ENCODE peak calls at places on chromosomes 5 and 9, in nine cellular contexts. P, T, U, G, M, X, W, I and Z are unnamed samples.

GRCh38 chr9:131668439-131669233 is 71.2 kb downstream of the RAPGEF1 start:
- DNase-seq in X (peak; percentile 63), G (no peak), I (no peak), W (peak; percentile 72), T (no peak), U (peak; percentile 64), P (no peak), M (no peak), Z (peak; percentile 52)

GRCh38 chr9:92963831-92964606 is 16.7 kb downstream of the FGD3 start:
- DNase-seq in X (peak; percentile 49), P (no peak), M (no peak), W (no peak), I (no peak), G (no peak), T (peak; percentile 59), U (peak; percentile 55), Z (no peak)

GRCh38 chr9:29775491-29775890 is 2202.2 kb upstream of the C9orf72 start:
- DNase-seq in T (no peak), G (no peak), U (no peak), M (no peak), P (no peak), X (no peak), I (no peak), W (no peak), Z (no peak)

GRCh38 chr5:148151872-148152271 is 16.5 kb upstream of the SPINK14 start:
- DNase-seq in M (no peak), I (no peak), G (no peak), T (no peak), W (no peak), X (no peak), P (no peak), U (no peak), Z (no peak)

GRCh38 chr9:127802576-127803443 is at the start of gene FPGS:
- DNase-seq in I (peak; percentile 94), W (peak; percentile 83), U (peak; percentile 96), P (peak; percentile 93), T (peak; percentile 88), X (peak; percentile 89), G (peak; percentile 86), M (peak; percentile 79), Z (peak; percentile 88)

GRCh38 chr5:40689442-40689841 is 9.7 kb downstream of the PTGER4 start:
- DNase-seq in W (peak; percentile 96), G (no peak), P (no peak), I (no peak), T (no peak), U (no peak), X (no peak), M (no peak), Z (peak; percentile 91)

GRCh38 chr5:135606431-135606830 is 27.6 kb upstream of the CXCL14 start:
- DNase-seq in X (no peak), T (no peak), G (no peak), U (no peak), M (no peak), I (no peak), P (no peak), W (no peak), Z (no peak)

GRCh38 chr5:101969752-101970151 is 326.3 kb downstream of the SLCO4C1 start:
- DNase-seq in P (no peak), I (no peak), W (no peak), T (no peak), U (no peak), X (no peak), G (no peak), M (no peak), Z (no peak)

GRCh38 chr9:93260290-93261066 is 76.5 kb downstream of the WNK2 start:
- DNase-seq in X (peak; percentile 17), I (no peak), W (no peak), T (peak; percentile 5), U (no peak), M (no peak), P (no peak), G (no peak), Z (no peak)

GRCh38 chr5:130135506-130135905 is 231.2 kb downstream of the CHSY3 start:
- DNase-seq in T (no peak), G (no peak), X (no peak), M (no peak), W (peak; percentile 87), I (no peak), P (no peak), U (no peak), Z (peak; percentile 67)

GRCh38 chr9:69925452-69925851 is 104.8 kb downstream of the CFAP95 start:
- DNase-seq in T (no peak), U (no peak), M (no peak), I (no peak), G (no peak), P (no peak), X (no peak), W (no peak), Z (no peak)

DNA sequence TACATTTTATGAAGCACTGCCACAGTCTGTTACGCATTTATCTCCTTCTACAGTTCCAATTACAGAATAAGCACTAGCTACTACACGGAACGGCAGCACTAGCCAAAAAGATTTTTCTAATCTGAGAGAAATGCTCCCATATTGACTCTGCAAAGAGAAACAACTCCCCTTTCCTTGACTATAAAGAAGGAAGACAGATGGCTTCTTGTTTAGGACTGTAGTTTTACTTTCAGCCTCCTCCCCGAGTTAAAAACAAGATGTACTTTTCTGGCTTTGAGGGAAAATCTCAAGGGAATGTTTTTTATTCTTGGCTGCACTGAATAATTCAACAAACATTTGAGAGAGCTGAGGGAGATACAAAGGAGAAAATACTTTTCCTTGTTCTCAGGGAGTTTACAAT is 1.9 kb upstream of the SLC44A1 start:
- DNase-seq in G (no peak), I (no peak), W (peak; percentile 46), P (no peak), X (no peak), T (no peak), M (no peak), U (no peak), Z (no peak)
- H3K4me3 ChIP-seq in G (peak overlapping the region; percentile 1), I (no peak overlapping the region), W (peak overlapping the region; percentile 37), P (no peak overlapping the region), X (peak overlapping the region; percentile 4), T (no peak overlapping the region), M (no peak overlapping the region), U (no peak overlapping the region), Z (peak overlapping the region; percentile 46)

GRCh38 chr5:145984072-145984471 is 47.7 kb downstream of the SH3RF2 start:
- DNase-seq in G (no peak), P (no peak), W (no peak), T (no peak), M (peak; percentile 16), X (no peak), I (no peak), U (no peak), Z (no peak)

GRCh38 chr5:145983461-145983860 is 47.1 kb downstream of the SH3RF2 start:
- DNase-seq in G (no peak), X (no peak), M (no peak), T (no peak), I (no peak), P (no peak), W (no peak), U (no peak), Z (no peak)

GRCh38 chr5:145981612-145982571 is 45.5 kb downstream of the SH3RF2 start:
- DNase-seq in X (peak; percentile 63), W (no peak), P (no peak), U (no peak), G (no peak), I (no peak), M (peak; percentile 72), T (no peak), Z (no peak)

GRCh38 chr5:145980718-145981117 is 44.3 kb downstream of the SH3RF2 start:
- DNase-seq in U (no peak), G (no peak), P (no peak), W (peak; percentile 29), I (no peak), M (no peak), T (no peak), X (no peak), Z (no peak)

DNA sequence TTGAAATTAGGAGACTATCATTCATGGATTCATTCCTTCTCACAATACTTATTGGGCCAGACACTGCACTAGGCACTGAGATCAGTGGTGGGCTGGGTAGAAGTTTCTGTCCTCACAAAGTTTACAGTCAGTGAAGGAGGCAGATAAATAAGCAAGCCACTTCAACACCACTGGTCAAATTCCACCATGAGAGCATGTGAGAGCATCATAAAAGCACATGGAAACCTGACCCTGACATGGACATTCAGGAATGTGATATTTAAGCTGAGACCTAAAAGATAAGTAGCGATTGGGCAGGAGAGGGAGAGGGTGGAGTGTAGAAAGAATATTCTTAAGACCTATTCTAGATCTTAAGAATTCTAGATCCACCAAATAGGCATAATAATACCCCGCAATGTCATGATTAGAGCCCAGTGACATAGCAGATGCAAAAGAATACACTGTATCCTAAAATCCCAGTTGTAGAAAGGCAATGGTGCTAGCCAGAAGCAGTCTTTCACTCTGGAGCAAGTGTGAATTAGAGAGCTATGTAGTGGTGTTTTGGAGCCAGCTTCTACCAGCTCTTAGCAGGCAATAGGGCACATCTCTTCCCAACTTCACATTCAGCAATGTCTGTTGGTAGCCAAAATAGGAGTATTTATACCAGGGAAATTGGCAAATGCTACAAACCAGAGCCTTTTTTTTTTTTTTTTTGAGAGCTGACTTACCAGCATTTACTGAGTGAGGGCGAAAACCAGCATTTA is 46.4 kb downstream of the SH3RF2 start:
- DNase-seq in W (peak; percentile 45), I (no peak), U (no peak), P (no peak), M (no peak), G (no peak), T (no peak), X (no peak), Z (no peak)
- TF ChIP-seq CTCF in W (no peak), I (no peak), U (no peak), P (no peak), M (no peak), G (no peak), T (no peak), X (no peak), Z (no peak)

GRCh38 chr5:140113180-140113698 is 670 bp upstream of the PURA start:
- DNase-seq in T (peak; percentile 21), M (no peak), U (peak; percentile 71), I (peak; percentile 65), P (no peak), X (no peak), G (peak; percentile 27), W (no peak), Z (no peak)

GRCh38 chr5:140112685-140113179 is 1.2 kb upstream of the PURA start:
- DNase-seq in G (no peak), T (no peak), W (no peak), M (no peak), I (no peak), P (no peak), X (no peak), U (no peak), Z (peak; percentile 41)

GRCh38 chr5:140111859-140112551 is 1.9 kb upstream of the PURA start:
- DNase-seq in W (no peak), G (no peak), T (no peak), M (no peak), X (no peak), I (no peak), U (no peak), P (no peak), Z (no peak)

GRCh38 chr5:140109818-140110733 is 3.8 kb upstream of the PURA start:
- DNase-seq in X (no peak), U (no peak), I (no peak), P (no peak), M (no peak), T (no peak), W (no peak), G (no peak), Z (no peak)

GRCh38 chr5:140111043-140111858 is 2.7 kb upstream of the PURA start:
- DNase-seq in M (no peak), U (no peak), X (no peak), T (no peak), W (no peak), G (no peak), I (no peak), P (no peak), Z (no peak)
- H3K4me3 ChIP-seq in M (no peak overlapping the region), U (no peak overlapping the region), X (no peak overlapping the region), T (no peak overlapping the region), W (no peak overlapping the region), G (no peak overlapping the region), I (no peak overlapping the region), P (no peak overlapping the region), Z (no peak overlapping the region)

GRCh38 chr9:20280330-20280729 is 342.0 kb downstream of the MLLT3 start:
- DNase-seq in I (no peak), W (no peak), P (no peak), X (no peak), T (no peak), G (no peak), M (no peak), U (no peak), Z (no peak)
- TF ChIP-seq CTCF in I (no peak), W (no peak), P (no peak), X (no peak), T (no peak), G (no peak), M (no peak), U (no peak), Z (no peak)